ENCODE peak calls at places on chromosomes 3 and 15, in eight cellular contexts. W, Z, R, Q, U, A, D and S are unnamed samples.

GRCh38 chr3:56823421-56823926 is 21.7 kb upstream of the ARHGEF3 start:
- DNase-seq in Z (no peak), A (no peak), W (no peak), Q (no peak), U (no peak), R (no peak), D (no peak), S (no peak)

GRCh38 chr3:149969110-149969944 is 1.4 kb downstream of the PFN2 start:
- DNase-seq in R (no peak), W (peak; percentile 81), U (no peak), Q (peak; percentile 95), D (peak; percentile 89), A (no peak), Z (no peak), S (no peak)

GRCh38 chr3:180871901-180872300 is 40.6 kb upstream of the FXR1 start:
- DNase-seq in A (no peak), R (no peak), W (no peak), U (no peak), Z (no peak), Q (no peak), D (peak; percentile 2), S (no peak)

GRCh38 chr15:96435841-96436240 is 105.3 kb downstream of the NR2F2 start:
- DNase-seq in R (no peak), W (no peak), Q (no peak), D (no peak), U (no peak), Z (no peak), A (no peak), S (no peak)

GRCh38 chr3:143951351-143951971 is 20.2 kb upstream of the DIPK2A start:
- DNase-seq in W (no peak), R (peak; percentile 29), Q (peak; percentile 54), A (peak; percentile 1), U (peak; percentile 58), Z (no peak), D (peak; percentile 34), S (peak; percentile 21)

GRCh38 chr3:43256714-43257461 is 29.5 kb upstream of the SNRK start:
- DNase-seq in R (no peak), W (no peak), D (no peak), A (no peak), U (no peak), Q (no peak), Z (no peak), S (no peak)

GRCh38 chr3:183878071-183878470 is 6.6 kb downstream of the PARL start:
- DNase-seq in D (no peak), W (no peak), U (no peak), A (no peak), R (no peak), Q (no peak), Z (no peak), S (no peak)

GRCh38 chr3:45558431-45558830 is 36.1 kb upstream of the LIMD1 start:
- DNase-seq in W (no peak), Q (no peak), A (no peak), D (no peak), U (no peak), Z (no peak), R (no peak), S (no peak)

GRCh38 chr3:188697127-188697526 is 474.6 kb upstream of the TPRG1 start:
- DNase-seq in Z (no peak), A (no peak), D (no peak), Q (no peak), U (peak; percentile 16), W (no peak), R (peak; percentile 15), S (no peak)

GRCh38 chr3:9786209-9786739 is 6.0 kb downstream of the TADA3 start:
- DNase-seq in A (no peak), D (no peak), W (no peak), Q (no peak), U (no peak), R (no peak), Z (no peak), S (no peak)

GRCh38 chr3:49098429-49098828 is 4.6 kb upstream of the QRICH1 start:
- DNase-seq in R (no peak), D (no peak), Z (no peak), A (peak; percentile 83), Q (no peak), W (no peak), U (no peak), S (no peak)

GRCh38 chr3:14142567-14143270 is 17.9 kb downstream of the TMEM43 start:
- DNase-seq in Z (peak; percentile 26), A (no peak), Q (no peak), W (peak; percentile 58), D (no peak), R (peak; percentile 65), U (peak; percentile 60), S (peak; percentile 23)

GRCh38 chr3:5298453-5298852 is 110.9 kb downstream of the EDEM1 start:
- DNase-seq in Q (no peak), U (no peak), W (no peak), A (no peak), D (no peak), Z (no peak), R (no peak), S (no peak)

GRCh38 chr15:48447657-48448056 is 116.4 kb downstream of the DUT start:
- DNase-seq in D (peak; percentile 74), Q (peak; percentile 92), U (no peak), R (no peak), W (no peak), A (no peak), Z (no peak), S (no peak)

GRCh38 chr3:56799251-56799882 is 2.4 kb downstream of the ARHGEF3 start:
- DNase-seq in W (no peak), D (peak; percentile 43), A (peak; percentile 54), Q (peak; percentile 72), R (no peak), U (peak; percentile 91), Z (no peak), S (peak; percentile 10)

GRCh38 chr15:85154061-85154460 is 172.4 kb downstream of the PDE8A start:
- DNase-seq in R (no peak), W (no peak), U (no peak), Z (no peak), D (no peak), A (no peak), Q (no peak), S (no peak)

GRCh38 chr3:46852839-46853355 is 10.3 kb downstream of the MYL3 start:
- DNase-seq in Q (no peak), A (no peak), W (peak; percentile 52), D (no peak), Z (no peak), U (no peak), R (peak; percentile 0), S (no peak)

GRCh38 chr15:101795455-101795854 is 7.9 kb upstream of the OR4F6 start:
- DNase-seq in R (no peak), D (peak; percentile 79), W (no peak), U (no peak), Q (peak; percentile 88), A (no peak), Z (no peak), S (no peak)

GRCh38 chr3:40873934-40874699 is 325.2 kb upstream of the CTNNB1 start:
- DNase-seq in D (no peak), Z (no peak), Q (no peak), U (no peak), A (no peak), W (peak; percentile 76), R (no peak), S (no peak)

GRCh38 chr15:82183121-82184031 is 79.2 kb downstream of the EFL1 start:
- DNase-seq in Q (no peak), A (no peak), U (no peak), D (peak; percentile 34), W (no peak), Z (no peak), R (no peak), S (no peak)

GRCh38 chr15:64610257-64610919 is 150.0 kb downstream of the ZNF609 start:
- DNase-seq in W (no peak), U (no peak), R (no peak), D (no peak), Z (no peak), A (no peak), Q (no peak), S (no peak)

GRCh38 chr3:70308760-70309159 is 3.7 kb downstream of the MDFIC2 start:
- DNase-seq in U (no peak), A (no peak), Z (no peak), W (no peak), D (peak; percentile 1), Q (peak; percentile 1), R (no peak), S (no peak)

GRCh38 chr3:58575986-58576652 is 1.1 kb downstream of the FAM107A start:
- DNase-seq in D (peak; percentile 53), Q (peak; percentile 44), W (no peak), Z (no peak), U (no peak), A (no peak), R (no peak), S (no peak)

GRCh38 chr3:136831461-136831860 is 12.5 kb downstream of the SLC35G2 start:
- DNase-seq in U (no peak), D (no peak), R (no peak), A (no peak), W (no peak), Z (no peak), Q (no peak), S (no peak)

GRCh38 chr3:59885907-59886400 is 836.1 kb upstream of the CFAP20DC start:
- DNase-seq in Z (no peak), A (no peak), D (no peak), R (no peak), Q (no peak), U (no peak), W (no peak), S (no peak)

GRCh38 chr3:83843716-83844115 is 1115.1 kb upstream of the CADM2 start:
- DNase-seq in U (no peak), D (no peak), W (no peak), R (no peak), A (no peak), Q (no peak), Z (no peak), S (no peak)

GRCh38 chr3:160950954-160951353 is 154.2 kb downstream of the B3GALNT1 start:
- DNase-seq in Q (no peak), Z (no peak), W (no peak), A (no peak), U (no peak), D (no peak), R (no peak), S (no peak)

GRCh38 chr3:189270248-189270832 is 98.6 kb downstream of the TPRG1 start:
- DNase-seq in R (peak; percentile 31), D (peak; percentile 86), Q (peak; percentile 85), Z (no peak), W (peak; percentile 69), A (peak; percentile 22), U (peak; percentile 54), S (peak; percentile 14)

GRCh38 chr15:41822471-41822870 is 5.4 kb upstream of the JMJD7 start:
- DNase-seq in W (no peak), Z (no peak), D (no peak), U (no peak), Q (no peak), A (no peak), R (no peak), S (no peak)

GRCh38 chr15:66452971-66453580 is 44.5 kb downstream of the SNAPC5 start:
- DNase-seq in R (no peak), Q (no peak), Z (no peak), U (no peak), W (no peak), D (no peak), A (no peak), S (no peak)

GRCh38 chr15:45618813-45619212 is 16.0 kb upstream of the SQOR start:
- DNase-seq in Z (no peak), D (no peak), Q (no peak), A (no peak), U (peak; percentile 52), R (no peak), W (no peak), S (peak; percentile 11)

GRCh38 chr3:172905480-172905850 is 154.9 kb downstream of the ECT2 start:
- DNase-seq in W (no peak), D (peak; percentile 22), Z (no peak), A (no peak), Q (peak; percentile 20), R (no peak), U (no peak), S (no peak)

GRCh38 chr3:122797291-122797690 is 2.4 kb downstream of the SLC49A4 start:
- DNase-seq in D (no peak), A (no peak), U (peak; percentile 86), Q (no peak), W (no peak), Z (no peak), R (no peak), S (no peak)

GRCh38 chr15:40754574-40754882 is 526 bp downstream of the RMDN3 start:
- DNase-seq in R (peak; percentile 17), A (no peak), W (peak; percentile 67), U (peak; percentile 16), Q (peak; percentile 21), Z (no peak), D (no peak), S (no peak)